ENCODE peak calls at places on chromosomes 16 and 17, in five cellular contexts. A, D, E, Y and J are unnamed samples.

GRCh38 chr17:61495161-61495857 is 43.1 kb downstream of the TBX4 start:
- DNase-seq in A (peak), E (no peak), Y (no peak), D (no peak), J (peak)

GRCh38 chr17:596287-596686 is 118.4 kb downstream of the VPS53 start:
- DNase-seq in E (no peak), D (no peak), A (peak), Y (no peak), J (peak)

GRCh38 chr17:28735242-28735722 is 6.7 kb downstream of the NEK8 start:
- DNase-seq in D (peak), A (no peak), Y (no peak), E (no peak), J (peak)

GRCh38 chr17:32943647-32944191 is 15.8 kb downstream of the TMEM98 start:
- DNase-seq in A (peak), E (no peak), D (no peak), Y (peak), J (peak)

GRCh38 chr17:74493381-74493833 is 27.0 kb downstream of the CD300A start:
- DNase-seq in E (peak), Y (peak), D (peak), A (peak), J (peak)

GRCh38 chr17:21419299-21420239 is 43.4 kb downstream of the KCNJ12 start:
- DNase-seq in D (no peak), A (no peak), E (no peak), Y (no peak), J (no peak)

GRCh38 chr17:32947736-32948135 is 19.8 kb downstream of the TMEM98 start:
- DNase-seq in E (no peak), D (no peak), Y (no peak), A (no peak), J (no peak)

GRCh38 chr17:32518856-32519768 is 32.3 kb downstream of the CDK5R1 start:
- DNase-seq in Y (peak), D (peak), A (no peak), E (peak), J (peak)

GRCh38 chr17:77435272-77436057 is 294.7 kb downstream of the SEC14L1 start:
- DNase-seq in A (no peak), Y (no peak), D (no peak), E (no peak), J (no peak)

GRCh38 chr16:72367841-72368240 is 195.9 kb upstream of the PMFBP1 start:
- DNase-seq in D (no peak), E (no peak), Y (no peak), A (no peak), J (no peak)

GRCh38 chr17:54977744-54978143 is 9.2 kb downstream of the STXBP4 start:
- DNase-seq in D (no peak), A (no peak), E (no peak), Y (no peak), J (no peak)

GRCh38 chr17:34843682-34844081 is 117.6 kb downstream of the CCT6B start:
- DNase-seq in A (no peak), E (no peak), D (no peak), Y (no peak), J (no peak)

GRCh38 chr17:7716901-7717755 is at the start of gene DNAH2:
- DNase-seq in A (peak), D (peak), E (peak), Y (peak), J (peak)

GRCh38 chr16:24700549-24701392 is 28.7 kb upstream of the TNRC6A start:
- DNase-seq in D (peak), E (peak), A (peak), Y (no peak), J (peak)

GRCh38 chr16:27429981-27430441 is 28.0 kb downstream of the IL21R start:
- DNase-seq in Y (no peak), D (no peak), A (no peak), E (no peak), J (no peak)

GRCh38 chr16:75526032-75526790 is 9.7 kb downstream of the CHST5 start:
- DNase-seq in A (no peak), D (no peak), Y (no peak), E (no peak), J (no peak)

GRCh38 chr16:87248704-87249103 is 68.5 kb downstream of the C16orf95 start:
- DNase-seq in Y (no peak), A (no peak), D (no peak), E (no peak), J (no peak)

GRCh38 chr16:56107944-56108583 is 83.2 kb upstream of the GNAO1 start:
- DNase-seq in E (no peak), A (no peak), D (no peak), Y (peak), J (no peak)

GRCh38 chr16:50146479-50147435 is 6.3 kb upstream of the TENT4B start:
- DNase-seq in Y (no peak), A (peak), E (no peak), D (no peak), J (no peak)

GRCh38 chr16:78882751-78883150 is 717.8 kb downstream of the MAF start:
- DNase-seq in E (no peak), D (no peak), A (no peak), Y (no peak), J (no peak)

GRCh38 chr16:68074850-68075249 is 10.3 kb upstream of the NFATC3 start:
- DNase-seq in E (peak), A (no peak), D (peak), Y (no peak), J (no peak)

GRCh38 chr16:17070882-17071592 is 399.7 kb downstream of the XYLT1 start:
- DNase-seq in E (peak), Y (peak), D (peak), A (no peak), J (no peak)

GRCh38 chr17:80185968-80186367 is 16.1 kb downstream of the CARD14 start:
- DNase-seq in E (no peak), Y (no peak), D (no peak), A (no peak), J (no peak)

GRCh38 chr16:57192720-57193486 is 6.8 kb downstream of the RSPRY1 start:
- DNase-seq in A (peak), D (no peak), Y (no peak), E (no peak), J (peak)

GRCh38 chr17:78925662-78926555 is 722 bp upstream of the TIMP2 start:
- DNase-seq in E (peak), D (peak), Y (no peak), A (peak), J (no peak)

GRCh38 chr17:66633322-66633965 is 201.5 kb upstream of the CACNG5 start:
- DNase-seq in A (peak), D (no peak), Y (peak), E (no peak), J (no peak)

GRCh38 chr16:85461814-85462404 is 151.2 kb upstream of the GSE1 start:
- DNase-seq in E (no peak), D (no peak), A (peak), Y (peak), J (no peak)

DNA sequence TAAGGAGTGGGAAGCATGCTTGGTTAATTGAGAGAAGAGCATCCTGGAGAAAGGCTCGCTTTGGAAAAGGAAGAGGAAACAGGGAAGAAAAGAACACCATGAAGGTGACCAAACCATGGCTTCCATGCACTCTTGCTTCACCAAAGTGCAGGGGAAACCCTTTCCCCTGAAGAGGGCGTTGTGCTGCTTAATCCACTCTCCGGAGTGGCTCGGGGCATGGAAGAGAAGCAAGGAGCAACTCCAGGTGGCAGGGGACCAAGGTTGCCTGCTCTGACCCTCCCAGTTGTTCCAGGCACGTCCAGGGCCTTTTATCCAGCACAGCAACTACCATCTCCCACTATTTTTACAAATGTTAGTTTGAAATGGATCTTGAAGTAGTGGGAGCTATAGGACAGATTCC is 108.1 kb downstream of the STX8 start:
- DNase-seq in Y (peak), E (no peak), D (no peak), A (no peak), J (no peak)
- TF ChIP-seq CTCF in Y (no peak), E (no peak), D (no peak), A (no peak), J (no peak)

GRCh38 chr17:83052241-83052564 is 27.2 kb upstream of the METRNL start:
- DNase-seq in Y (no peak), E (no peak), D (no peak), A (no peak), J (no peak)
- H3K4me3 ChIP-seq in Y (peak), E (peak), D (peak), A (peak), J (peak)

GRCh38 chr16:13919330-13919682 is 648 bp upstream of the ERCC4 start:
- DNase-seq in A (peak), D (no peak), E (no peak), Y (peak), J (peak)
- TF ChIP-seq CTCF in A (peak), D (no peak), E (no peak), Y (no peak), J (no peak)

DNA sequence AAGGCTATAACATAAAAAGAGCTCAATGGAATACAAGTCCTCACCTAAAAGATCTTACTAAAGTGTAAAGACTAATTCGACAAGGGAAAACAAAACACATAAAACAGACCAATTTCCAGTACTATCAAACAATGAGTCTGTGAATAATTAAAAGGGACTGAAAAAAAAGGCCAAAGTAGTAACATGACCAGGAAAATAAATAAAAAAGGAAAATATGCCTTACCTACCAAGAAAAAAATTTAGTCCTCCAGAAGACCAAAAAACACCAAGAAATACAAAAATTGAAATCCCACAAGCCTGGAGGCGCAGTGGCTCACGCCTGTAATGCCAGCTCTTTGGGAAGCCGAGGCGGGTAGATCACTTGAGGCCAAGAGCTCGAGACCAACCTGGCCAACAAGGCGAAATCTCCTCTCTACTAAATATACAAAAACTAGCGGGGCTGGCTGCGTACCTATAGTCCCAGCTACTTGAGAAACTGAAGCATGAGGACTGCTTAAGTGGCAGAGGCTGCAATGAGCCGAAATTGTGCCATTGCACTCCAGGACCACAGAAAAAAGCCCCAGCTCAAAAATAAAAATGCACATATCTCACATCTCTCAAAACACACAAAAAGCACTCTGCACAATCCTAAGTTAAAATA is 60.8 kb downstream of the TEX14 start:
- DNase-seq in E (peak), Y (peak), D (no peak), A (no peak), J (no peak)
- H3K4me3 ChIP-seq in E (peak), Y (no peak), D (no peak), A (no peak), J (no peak)

GRCh38 chr17:29933379-29933778 is 3.4 kb upstream of the SSH2 start:
- DNase-seq in Y (peak), A (peak), E (no peak), D (no peak), J (peak)
- TF ChIP-seq CTCF in Y (peak), A (peak), E (no peak), D (no peak), J (peak)

GRCh38 chr17:39601010-39601597 is 6.6 kb downstream of the NEUROD2 start:
- DNase-seq in E (no peak), Y (no peak), D (no peak), A (no peak), J (no peak)

GRCh38 chr17:39600469-39601009 is 7.2 kb downstream of the NEUROD2 start:
- DNase-seq in E (no peak), A (no peak), Y (no peak), D (no peak), J (no peak)

GRCh38 chr17:39599006-39599664 is 8.6 kb downstream of the NEUROD2 start:
- DNase-seq in D (no peak), A (no peak), E (no peak), Y (no peak), J (no peak)

GRCh38 chr17:39598635-39599005 is 9.1 kb downstream of the NEUROD2 start:
- DNase-seq in Y (no peak), A (no peak), E (no peak), D (no peak), J (no peak)

GRCh38 chr17:39599665-39600468 is 7.9 kb downstream of the NEUROD2 start:
- DNase-seq in D (no peak), A (no peak), E (no peak), Y (no peak), J (no peak)
- H3K4me3 ChIP-seq in D (no peak), A (no peak), E (no peak), Y (no peak), J (no peak)

GRCh38 chr16:1561266-1561665 is 27.8 kb downstream of the TMEM204 start:
- DNase-seq in Y (no peak), D (no peak), A (no peak), E (no peak), J (no peak)

GRCh38 chr16:1565083-1565805 is 31.8 kb downstream of the TMEM204 start:
- DNase-seq in E (no peak), A (no peak), D (no peak), Y (no peak), J (no peak)

GRCh38 chr16:1561836-1562235 is 28.4 kb downstream of the TMEM204 start:
- DNase-seq in E (no peak), D (no peak), Y (no peak), A (no peak), J (no peak)

GRCh38 chr16:1563786-1564185 is 30.3 kb downstream of the TMEM204 start:
- DNase-seq in D (no peak), Y (no peak), E (no peak), A (no peak), J (no peak)

DNA sequence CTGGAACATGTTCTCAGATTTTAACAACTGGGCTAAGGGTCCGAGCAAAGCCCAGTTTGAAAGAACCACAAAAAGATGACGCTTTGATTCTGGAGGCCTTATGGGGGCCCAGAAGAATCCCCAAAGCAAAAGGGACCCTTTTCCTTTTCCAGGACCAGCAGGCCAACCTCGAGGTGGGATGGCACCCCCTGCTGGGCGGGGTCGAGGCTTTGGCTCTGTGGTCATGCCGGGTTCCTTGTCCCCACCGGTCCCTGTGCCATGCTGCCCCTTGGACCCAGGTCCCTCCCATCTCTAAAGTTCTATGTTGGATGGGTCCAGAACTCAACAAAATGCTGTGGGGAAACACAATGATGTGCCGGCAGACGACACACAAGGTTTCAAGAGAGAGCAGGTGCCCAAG is 30.9 kb downstream of the TMEM204 start:
- DNase-seq in A (no peak), E (no peak), D (no peak), Y (no peak), J (no peak)
- TF ChIP-seq CTCF in A (peak), E (peak), D (no peak), Y (peak), J (no peak)

GRCh38 chr16:11671676-11672075 is 3.4 kb downstream of the SNN start:
- DNase-seq in Y (no peak), E (no peak), D (no peak), A (no peak), J (no peak)
- H3K4me3 ChIP-seq in Y (no peak), E (no peak), D (no peak), A (no peak), J (no peak)

DNA sequence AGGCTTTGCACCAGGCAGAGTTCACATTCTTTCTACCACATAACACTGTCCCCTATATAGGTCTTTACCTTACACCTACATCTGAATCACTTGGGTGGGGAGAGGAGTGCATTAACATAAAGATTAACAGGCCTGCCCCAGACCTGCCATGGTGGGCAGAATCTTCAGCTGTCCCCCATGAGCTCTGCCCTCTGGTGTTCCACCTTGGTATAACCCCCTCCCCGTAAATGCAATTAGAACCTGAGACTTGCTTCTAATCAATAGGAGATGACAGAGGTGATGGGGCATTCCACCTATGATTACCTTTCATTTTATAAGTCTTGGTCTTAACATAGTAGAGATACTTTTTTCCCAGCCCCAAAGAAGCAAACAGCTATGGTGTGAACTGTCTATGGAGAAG is 20.4 kb upstream of the GRIN2A start:
- DNase-seq in A (no peak), E (no peak), D (no peak), Y (no peak), J (no peak)
- TF ChIP-seq CTCF in A (no peak), E (no peak), D (no peak), Y (no peak), J (no peak)